ENCODE peak calls at places on chromosomes 12 and 14, in five cellular contexts. R is A549, L is K562, E is HepG2, I is H1. V is an unnamed sample.

GRCh38 chr12:82781288-82782078 is 94.8 kb downstream of the TMTC2 start:
- DNase-seq in R (no peak), L (no peak), E (no peak), I (no peak), V (no peak)

GRCh38 chr14:38330262-38330661 is 74.4 kb upstream of the CLEC14A start:
- DNase-seq in R (no peak), L (no peak), E (no peak), I (no peak), V (no peak)

GRCh38 chr14:58712357-58712756 is 74.6 kb downstream of the DACT1 start:
- DNase-seq in R (no peak), L (peak), E (no peak), I (no peak), V (no peak)

GRCh38 chr12:26823391-26823790 is 9.6 kb downstream of the ITPR2 start:
- DNase-seq in R (no peak), L (no peak), E (no peak), I (no peak), V (no peak)

GRCh38 chr14:71725802-71726638 is 206.2 kb upstream of the RGS6 start:
- DNase-seq in R (no peak), L (no peak), E (no peak), I (no peak), V (no peak)

GRCh38 chr14:35578639-35579038 is 44.7 kb downstream of the INSM2 start:
- DNase-seq in R (no peak), L (no peak), E (no peak), I (no peak), V (no peak)

GRCh38 chr14:75247286-75247922 is 31.2 kb upstream of the FOS start:
- DNase-seq in R (no peak), L (no peak), E (peak), I (no peak), V (no peak)

GRCh38 chr14:99596772-99597171 is 7.2 kb downstream of the CCDC85C start:
- DNase-seq in R (no peak), L (no peak), E (no peak), I (no peak), V (no peak)

GRCh38 chr12:6584293-6584692 is 16.2 kb upstream of the NOP2 start:
- DNase-seq in R (no peak), L (no peak), E (no peak), I (no peak), V (no peak)

GRCh38 chr14:82094819-82095218 is 561.2 kb upstream of the SEL1L start:
- DNase-seq in R (no peak), L (no peak), E (no peak), I (no peak), V (no peak)

DNA sequence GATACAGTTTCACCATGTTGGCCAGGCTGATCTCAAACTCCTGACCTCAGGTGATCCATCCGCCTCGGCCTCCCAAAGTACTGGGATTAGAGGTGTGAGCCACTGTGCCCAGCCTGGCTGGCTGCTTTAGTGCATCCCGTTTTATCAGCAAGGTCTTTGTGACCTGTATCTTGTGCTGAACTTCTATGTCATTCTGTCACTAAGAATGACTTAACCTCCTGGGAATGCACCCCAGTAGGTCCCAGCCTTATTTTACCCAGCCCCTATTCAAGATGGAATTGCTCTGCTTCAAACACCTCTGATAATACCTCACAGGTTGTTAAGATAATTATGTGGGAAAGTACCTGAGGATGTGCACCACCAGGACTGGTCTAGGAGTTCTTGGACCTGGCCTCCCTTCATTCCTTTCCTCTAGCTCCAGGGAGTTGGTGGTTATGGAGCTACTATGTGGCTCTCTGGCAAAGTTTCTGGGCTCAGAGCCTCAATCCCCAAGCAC is 26.1 kb upstream of the JPH4 start:
- DNase-seq in R (no peak), L (no peak), E (no peak), I (no peak), V (no peak)
- TF ChIP-seq CTCF in R (no peak), L (no peak), E (no peak), I (no peak), V (no peak)

GRCh38 chr12:29782285-29782820 is 1.4 kb downstream of the TMTC1 start:
- DNase-seq in R (no peak), L (no peak), E (no peak), I (no peak), V (no peak)

GRCh38 chr12:29783773-29784666 is at the start of gene TMTC1:
- DNase-seq in R (peak), L (no peak), E (no peak), I (peak), V (peak)

GRCh38 chr12:29781705-29782266 is 2.0 kb downstream of the TMTC1 start:
- DNase-seq in R (no peak), L (no peak), E (no peak), I (no peak), V (no peak)

GRCh38 chr12:29781176-29781575 is 2.6 kb downstream of the TMTC1 start:
- DNase-seq in R (no peak), L (no peak), E (no peak), I (no peak), V (no peak)

GRCh38 chr12:29782821-29783772 is 645 bp downstream of the TMTC1 start:
- DNase-seq in R (no peak), L (no peak), E (no peak), I (peak), V (peak)
- TF ChIP-seq USF2 in R (no peak), L (no peak), E (no peak), I (no peak), V (no peak)

DNA sequence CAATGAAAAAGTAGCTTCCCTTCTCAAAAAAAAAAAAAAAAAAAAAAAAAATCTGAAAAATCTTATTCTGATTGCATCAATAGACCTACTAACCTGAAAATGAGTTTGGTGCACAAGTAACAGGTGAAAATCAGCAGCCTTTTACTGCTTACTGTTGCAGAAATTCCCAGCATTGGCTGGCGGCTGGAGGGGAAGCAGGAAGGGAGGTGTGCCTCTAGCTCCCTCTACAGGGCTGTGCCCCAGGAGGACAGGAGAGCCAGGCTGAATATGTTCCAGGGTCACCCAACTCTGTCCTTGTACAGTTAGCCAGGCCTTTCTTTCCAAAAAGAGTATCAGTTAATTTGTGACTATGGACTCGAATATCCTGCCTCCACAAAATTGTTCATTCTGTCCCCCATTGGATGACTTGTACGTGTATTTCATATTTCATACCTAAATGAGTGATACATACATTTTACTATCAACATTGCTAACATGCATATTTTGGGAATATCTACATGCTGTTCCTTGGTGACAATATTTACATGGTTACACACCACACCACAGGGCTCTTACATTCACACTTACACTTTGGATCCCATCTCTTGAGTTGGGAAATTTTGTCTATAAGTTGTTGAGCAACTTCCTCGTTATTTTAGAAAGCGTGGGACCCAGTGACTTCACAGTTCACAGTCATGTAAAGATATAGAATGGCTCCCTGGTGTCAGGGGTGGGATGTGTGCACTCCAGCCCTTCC is 124.8 kb downstream of the SAMD4A start:
- DNase-seq in R (peak), L (peak), E (peak), I (peak), V (peak)
- TF ChIP-seq JUN in R (no peak), L (no peak), E (no peak), I (no peak), V (no peak)

DNA sequence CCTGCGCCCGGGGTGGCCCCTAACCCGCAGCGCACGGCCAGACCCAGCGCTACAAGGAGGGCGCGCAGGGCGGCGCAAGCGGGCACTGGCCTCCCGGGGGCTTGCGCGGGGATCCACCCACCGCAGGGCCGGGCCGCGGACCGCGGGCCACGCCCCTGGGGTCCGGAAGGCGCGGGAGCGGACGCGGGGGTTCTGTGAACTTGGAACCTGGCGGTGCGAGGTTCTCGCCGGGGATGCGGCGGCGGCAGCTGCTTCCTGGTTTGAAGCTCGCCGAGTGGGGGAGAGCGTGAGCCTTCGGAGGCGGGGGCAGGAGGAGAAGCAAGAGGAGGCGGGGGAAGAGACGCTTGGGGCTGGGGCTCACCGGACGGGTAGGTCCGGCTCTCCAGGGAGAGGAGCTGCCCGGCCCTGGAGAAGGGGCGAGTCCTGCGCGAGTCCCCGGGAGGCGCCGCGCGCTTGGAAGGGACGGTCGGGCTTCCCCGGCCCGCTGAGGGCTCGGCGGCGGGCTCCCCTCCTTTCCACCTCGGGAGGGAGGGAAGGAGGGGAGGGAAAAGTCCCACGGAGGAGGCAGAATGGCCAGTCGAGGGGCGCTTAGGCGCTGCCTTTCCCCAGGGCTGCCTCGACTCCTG is at the start of gene PRKCH:
- DNase-seq in R (peak), L (peak), E (peak), I (peak), V (peak)
- TF ChIP-seq CTCF in R (peak), L (peak), E (peak), I (peak), V (no peak)